ENCODE peak calls at places on chromosomes 6 and 20, in six cellular contexts. H is HFFc6, W is psoas muscle, N is PC-3, V is heart right ventricle, T is SK-N-SH. P is an unnamed sample.
A peak's percentile ranks its signal among the peaks of the same experiment; 100 is the strongest.

GRCh38 chr6:1792989-1793388 is 183.3 kb downstream of the FOXC1 start:
- DNase-seq in T (no peak), N (peak; percentile 67), W (no peak), H (peak; percentile 12), V (no peak), P (no peak)

GRCh38 chr6:107154131-107154906 is 39.0 kb upstream of the BEND3 start:
- DNase-seq in V (no peak), W (no peak), T (peak; percentile 49), H (no peak), N (no peak), P (no peak)

GRCh38 chr6:3693879-3694278 is 57.6 kb downstream of the PXDC1 start:
- DNase-seq in N (no peak), W (no peak), H (no peak), T (no peak), V (no peak), P (no peak)

GRCh38 chr6:148898360-148899005 is 151.7 kb downstream of the UST start:
- DNase-seq in W (no peak), V (no peak), H (no peak), T (no peak), N (no peak), P (no peak)

GRCh38 chr20:49245921-49246740 is 26.9 kb downstream of the DDX27 start:
- DNase-seq in N (peak; percentile 70), T (peak; percentile 68), V (no peak), W (no peak), H (peak; percentile 63), P (no peak)

GRCh38 chr6:147740326-147740725 is 231.8 kb downstream of the SAMD5 start:
- DNase-seq in V (no peak), N (no peak), H (no peak), W (no peak), T (no peak), P (no peak)

GRCh38 chr6:13286185-13286584 is 42.2 kb downstream of the TBC1D7 start:
- DNase-seq in T (no peak), N (no peak), W (no peak), H (no peak), V (no peak), P (no peak)

GRCh38 chr20:17680128-17680835 is 1.8 kb downstream of the RRBP1 start:
- DNase-seq in T (no peak), V (peak; percentile 42), N (peak; percentile 80), W (peak; percentile 72), H (peak; percentile 64), P (no peak)

GRCh38 chr6:79821859-79822258 is 125.5 kb downstream of the ELOVL4 start:
- DNase-seq in H (no peak), N (peak; percentile 30), T (no peak), V (no peak), W (no peak), P (no peak)

GRCh38 chr6:39192736-39193135 is 36.5 kb downstream of the KCNK5 start:
- DNase-seq in V (no peak), T (no peak), N (no peak), H (no peak), W (no peak), P (no peak)

GRCh38 chr6:72130327-72130726 is 244.0 kb downstream of the RIMS1 start:
- DNase-seq in V (no peak), W (no peak), H (no peak), T (no peak), N (no peak), P (no peak)

GRCh38 chr20:13825465-13825864 is 40.6 kb downstream of the NDUFAF5 start:
- DNase-seq in H (no peak), V (no peak), T (no peak), W (no peak), N (no peak), P (no peak)

GRCh38 chr6:108835218-108835850 is 12.9 kb upstream of the ARMC2 start:
- DNase-seq in H (peak; percentile 64), N (peak; percentile 78), V (peak; percentile 88), T (peak; percentile 89), W (peak; percentile 93), P (peak; percentile 81)

GRCh38 chr6:138088307-138088744 is 18.9 kb downstream of the PERP start:
- DNase-seq in W (no peak), N (peak; percentile 87), V (no peak), T (no peak), H (peak; percentile 92), P (no peak)

GRCh38 chr6:25173951-25174474 is 105.2 kb upstream of the CARMIL1 start:
- DNase-seq in W (no peak), T (no peak), V (no peak), H (peak; percentile 93), N (peak; percentile 96), P (no peak)

GRCh38 chr20:5474646-5475550 is 158.1 kb upstream of the PROKR2 start:
- DNase-seq in V (no peak), W (no peak), T (no peak), H (no peak), N (no peak), P (no peak)

GRCh38 chr6:97282238-97282725 is 734 bp downstream of the MMS22L start:
- DNase-seq in V (no peak), W (no peak), N (peak; percentile 4), T (peak; percentile 16), H (no peak), P (no peak)

GRCh38 chr20:31981784-31982183 is 13.8 kb downstream of the XKR7 start:
- DNase-seq in V (no peak), W (no peak), T (no peak), N (no peak), H (no peak), P (no peak)

GRCh38 chr20:48051810-48052491 is 266.7 kb upstream of the SULF2 start:
- DNase-seq in V (no peak), T (peak; percentile 69), W (no peak), N (peak; percentile 97), H (peak; percentile 3), P (no peak)

GRCh38 chr20:36861875-36862801 is 13.8 kb upstream of the TLDC2 start:
- DNase-seq in N (peak; percentile 95), H (peak; percentile 91), T (peak; percentile 91), V (peak; percentile 92), W (peak; percentile 90), P (no peak)

GRCh38 chr20:60010689-60011417 is 52.6 kb downstream of the CDH26 start:
- DNase-seq in H (no peak), N (no peak), T (no peak), V (no peak), W (no peak), P (no peak)

GRCh38 chr20:59614714-59615113 is 10.4 kb downstream of the PHACTR3 start:
- DNase-seq in N (no peak), W (no peak), H (no peak), T (no peak), V (no peak), P (no peak)

GRCh38 chr6:89597988-89598387 is 40.6 kb downstream of the LYRM2 start:
- DNase-seq in V (no peak), W (no peak), N (peak; percentile 75), T (peak; percentile 62), H (peak; percentile 1), P (no peak)
- TF ChIP-seq CTCF in V (no peak), W (no peak), N (peak; percentile 60), T (peak; percentile 49), H (peak; percentile 23), P (peak; percentile 45)

DNA sequence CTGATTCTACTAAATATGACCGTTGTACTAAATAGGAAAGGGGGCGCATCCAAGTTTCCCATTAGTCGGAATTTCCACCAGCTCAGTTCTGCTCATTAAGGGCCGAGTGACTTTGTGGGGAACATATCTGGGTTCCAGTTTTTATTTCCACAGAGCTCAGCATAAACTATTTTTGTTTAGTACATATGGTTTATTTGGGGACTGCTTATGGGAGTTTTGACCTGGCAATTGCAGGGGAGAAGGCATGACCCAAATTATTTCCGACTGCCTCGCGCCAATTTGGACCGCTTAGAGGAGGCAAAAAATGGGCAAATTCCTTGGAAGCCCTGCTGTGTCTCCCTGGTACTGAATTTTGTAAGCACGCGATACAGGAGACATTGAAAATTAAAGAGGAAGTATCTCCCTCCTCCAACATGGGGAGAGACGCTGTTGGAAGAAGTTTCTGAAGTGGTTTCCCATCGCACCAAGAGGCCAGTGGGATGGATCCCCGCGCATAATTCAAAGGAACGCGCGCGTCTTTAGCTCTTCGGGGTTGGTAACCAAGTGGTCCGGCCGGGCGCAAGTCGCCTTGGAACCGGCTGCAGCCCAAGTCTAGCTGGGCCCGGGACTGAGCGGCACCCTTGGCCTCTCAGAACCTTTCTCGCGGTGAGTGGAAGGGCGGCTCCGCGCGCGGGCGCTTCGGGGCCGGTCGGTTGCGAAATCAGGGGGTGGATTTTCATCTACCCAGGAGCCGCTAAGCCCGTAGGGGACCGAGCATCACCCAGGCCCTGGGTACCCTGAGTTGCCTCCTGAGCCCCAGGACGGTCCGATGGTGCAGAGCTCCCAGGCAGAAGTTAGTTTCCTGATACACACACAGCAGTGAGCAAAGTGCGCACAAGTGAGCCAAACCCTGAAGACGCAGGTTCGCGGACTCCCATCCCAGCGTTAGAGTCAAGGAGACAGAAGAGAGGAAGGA is 6.3 kb downstream of the NKX2-2 start:
- DNase-seq in V (no peak), T (peak; percentile 27), H (no peak), W (no peak), N (no peak), P (no peak)
- TF ChIP-seq CTCF in V (no peak), T (no peak), H (no peak), W (no peak), N (no peak), P (no peak)

GRCh38 chr6:160519133-160519532 is 144.9 kb downstream of the LPA start:
- DNase-seq in T (no peak), H (no peak), N (no peak), W (no peak), V (no peak), P (no peak)

GRCh38 chr6:160523223-160523622 is 140.9 kb downstream of the LPA start:
- DNase-seq in W (no peak), T (no peak), H (no peak), V (no peak), N (no peak), P (no peak)

GRCh38 chr6:160520043-160520904 is 143.8 kb downstream of the LPA start:
- DNase-seq in W (peak; percentile 88), H (peak; percentile 60), N (peak; percentile 33), T (peak; percentile 79), V (peak; percentile 68), P (peak; percentile 88)

GRCh38 chr6:160513836-160514235 is 150.2 kb downstream of the LPA start:
- DNase-seq in V (no peak), W (no peak), H (no peak), N (peak; percentile 39), T (no peak), P (no peak)

GRCh38 chr6:160519603-160520042 is 144.5 kb downstream of the LPA start:
- DNase-seq in W (no peak), T (no peak), V (no peak), H (no peak), N (peak; percentile 74), P (no peak)
- TF ChIP-seq CTCF in W (peak; percentile 87), T (no peak), V (no peak), H (peak; percentile 97), N (peak; percentile 82), P (peak; percentile 98)

DNA sequence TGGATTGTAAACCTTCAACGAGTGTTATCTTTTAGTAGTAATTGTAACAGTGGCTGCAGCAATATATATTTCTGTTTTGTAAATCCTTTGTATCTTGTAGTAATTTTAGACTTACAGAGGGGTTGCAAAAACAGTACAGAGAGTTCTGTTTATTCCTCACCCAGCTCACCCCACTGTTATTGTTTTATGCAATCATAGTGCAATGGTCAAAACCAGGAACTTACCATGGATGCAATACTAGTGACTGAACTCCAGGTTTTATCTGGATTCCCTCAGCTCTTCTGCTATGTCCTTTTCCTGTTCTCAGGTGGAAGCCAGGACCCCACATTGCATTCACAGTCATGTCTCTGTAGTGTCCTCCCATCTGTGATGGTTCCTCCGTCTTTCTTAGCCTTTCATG is 42.5 kb upstream of the NKX2-2 start:
- DNase-seq in T (no peak), W (no peak), H (no peak), N (no peak), V (no peak), P (no peak)
- TF ChIP-seq CTCF in T (no peak), W (no peak), H (no peak), N (no peak), V (no peak), P (no peak)